ENCODE peak calls at places on chromosomes 6 and 20, in four cellular contexts. M, I, X and N are unnamed samples.

GRCh38 chr6:132673376-132674094 is 14.6 kb upstream of the TAAR1 start:
- DNase-seq in M (no peak), I (no peak), X (no peak), N (no peak)

GRCh38 chr20:11168026-11168425 is 494.2 kb upstream of the JAG1 start:
- DNase-seq in M (no peak), I (peak), X (no peak), N (no peak)

GRCh38 chr6:16319813-16320532 is 81.6 kb downstream of the GMPR start:
- DNase-seq in M (no peak), I (peak), X (peak), N (peak)

GRCh38 chr20:46823753-46824152 is 70.9 kb upstream of the EYA2 start:
- DNase-seq in M (no peak), I (no peak), X (no peak), N (no peak)

GRCh38 chr6:101800598-101800997 is 407.1 kb downstream of the GRIK2 start:
- DNase-seq in M (no peak), I (no peak), X (no peak), N (no peak)

GRCh38 chr6:43013020-43013842 is 515 bp downstream of the MEA1 start:
- DNase-seq in M (peak), I (peak), X (no peak), N (no peak)

GRCh38 chr6:148438593-148438992 is 96.0 kb downstream of the SASH1 start:
- DNase-seq in M (no peak), I (peak), X (no peak), N (no peak)

GRCh38 chr6:13119549-13119948 is 208.8 kb downstream of the TBC1D7 start:
- DNase-seq in M (no peak), I (no peak), X (no peak), N (no peak)

GRCh38 chr20:63071541-63072181 is 64.9 kb upstream of the BHLHE23 start:
- DNase-seq in M (peak), I (peak), X (peak), N (peak)

GRCh38 chr20:25308671-25309394 is 60.9 kb downstream of the PYGB start:
- DNase-seq in M (no peak), I (peak), X (no peak), N (peak)

GRCh38 chr20:34627458-34627857 is 49.4 kb downstream of the PIGU start:
- DNase-seq in M (no peak), I (no peak), X (no peak), N (no peak)

GRCh38 chr6:129696843-129697242 is 13.1 kb downstream of the ARHGAP18 start:
- DNase-seq in M (no peak), I (no peak), X (no peak), N (no peak)